ENCODE peak calls at places on chromosomes 4 and X, in five cellular contexts. Y is H1, F is IMR-90, J is mesenchymal stem cell, K is neuronal stem cell. I is an unnamed sample.

GRCh38 chrX:19350831-19351447 is 7.2 kb downstream of the PDHA1 start:
- DNase-seq in J (no peak), Y (no peak), F (no peak), K (no peak), I (no peak)

GRCh38 chr4:38753021-38753806 is 29.6 kb downstream of the TLR10 start:
- DNase-seq in Y (peak), F (peak), J (peak), K (peak), I (peak)

GRCh38 chrX:30863969-30864368 is 25.1 kb downstream of the TAB3 start:
- DNase-seq in F (peak), Y (no peak), K (no peak), J (peak), I (no peak)

GRCh38 chr4:126776361-126776760 is 856.4 kb upstream of the INTU start:
- DNase-seq in J (no peak), Y (no peak), F (no peak), K (no peak), I (no peak)

GRCh38 chrX:49193542-49193964 is 6.4 kb downstream of the SYP start:
- DNase-seq in Y (no peak), J (no peak), F (no peak), K (no peak), I (no peak)

GRCh38 chr4:186203391-186203802 is 12.0 kb downstream of the CYP4V2 start:
- DNase-seq in K (no peak), J (no peak), Y (no peak), F (peak), I (peak)

GRCh38 chr4:73220815-73221214 is 37.8 kb downstream of the ANKRD17 start:
- DNase-seq in F (no peak), K (no peak), Y (no peak), J (no peak), I (no peak)

GRCh38 chrX:13669246-13669689 is 16.3 kb downstream of the TCEANC start:
- DNase-seq in F (peak), Y (no peak), K (no peak), J (peak), I (no peak)

GRCh38 chr4:175560628-175561027 is 251.4 kb downstream of the GPM6A start:
- DNase-seq in K (no peak), J (peak), F (peak), Y (no peak), I (peak)

GRCh38 chr4:182141046-182141445 is 102.2 kb upstream of the TENM3 start:
- DNase-seq in Y (peak), J (no peak), K (peak), F (no peak), I (peak)

GRCh38 chrX:119045884-119046283 is 26.9 kb upstream of the CT47C1 start:
- DNase-seq in K (no peak), Y (no peak), J (no peak), F (no peak), I (no peak)

GRCh38 chrX:68652327-68652930 is 5.0 kb downstream of the STARD8 start:
- DNase-seq in F (peak), J (peak), K (no peak), Y (no peak), I (no peak)

GRCh38 chr4:140187316-140187695 is 33.3 kb upstream of the MAML3 start:
- DNase-seq in K (no peak), Y (no peak), F (peak), J (no peak), I (no peak)

GRCh38 chr4:176548571-176548970 is 228.8 kb downstream of the SPCS3 start:
- DNase-seq in F (peak), K (no peak), Y (no peak), J (peak), I (peak)

GRCh38 chr4:102037566-102037965 is 247.0 kb downstream of the BANK1 start:
- DNase-seq in J (peak), Y (no peak), K (no peak), F (no peak), I (no peak)

GRCh38 chr4:126364290-126364978 is 1049.7 kb downstream of the FAT4 start:
- DNase-seq in K (no peak), F (peak), J (peak), Y (no peak), I (peak)

GRCh38 chr4:158999166-158999682 is 103.7 kb upstream of the RAPGEF2 start:
- DNase-seq in Y (no peak), J (no peak), F (no peak), K (no peak), I (no peak)

GRCh38 chr4:120052840-120053239 is 13.8 kb downstream of the MAD2L1 start:
- DNase-seq in J (peak), F (peak), Y (no peak), K (no peak), I (no peak)

GRCh38 chr4:147755567-147756295 is 23.8 kb downstream of the ARHGAP10 start:
- DNase-seq in J (peak), Y (no peak), F (peak), K (no peak), I (no peak)

GRCh38 chrX:15816886-15817285 is 26.6 kb downstream of the ZRSR2 start:
- DNase-seq in K (no peak), F (no peak), J (peak), Y (no peak), I (peak)

GRCh38 chrX:41381685-41382084 is 47.7 kb downstream of the DDX3X start:
- DNase-seq in K (no peak), F (peak), Y (no peak), J (peak), I (peak)

GRCh38 chr4:35516102-35516501 is 728.2 kb downstream of the ARAP2 start:
- DNase-seq in Y (no peak), K (no peak), F (no peak), J (no peak), I (no peak)

GRCh38 chrX:63436865-63437264 is 85.7 kb upstream of the SPIN4 start:
- DNase-seq in K (no peak), J (no peak), Y (no peak), F (no peak), I (no peak)

GRCh38 chrX:63439580-63439979 is 88.4 kb upstream of the SPIN4 start:
- DNase-seq in K (no peak), Y (no peak), J (no peak), F (no peak), I (no peak)

GRCh38 chrX:63434665-63435064 is 83.5 kb upstream of the SPIN4 start:
- DNase-seq in K (no peak), J (peak), F (peak), Y (no peak), I (peak)

GRCh38 chrX:63430026-63430425 is 78.9 kb upstream of the SPIN4 start:
- DNase-seq in Y (no peak), K (no peak), F (no peak), J (no peak), I (peak)

DNA sequence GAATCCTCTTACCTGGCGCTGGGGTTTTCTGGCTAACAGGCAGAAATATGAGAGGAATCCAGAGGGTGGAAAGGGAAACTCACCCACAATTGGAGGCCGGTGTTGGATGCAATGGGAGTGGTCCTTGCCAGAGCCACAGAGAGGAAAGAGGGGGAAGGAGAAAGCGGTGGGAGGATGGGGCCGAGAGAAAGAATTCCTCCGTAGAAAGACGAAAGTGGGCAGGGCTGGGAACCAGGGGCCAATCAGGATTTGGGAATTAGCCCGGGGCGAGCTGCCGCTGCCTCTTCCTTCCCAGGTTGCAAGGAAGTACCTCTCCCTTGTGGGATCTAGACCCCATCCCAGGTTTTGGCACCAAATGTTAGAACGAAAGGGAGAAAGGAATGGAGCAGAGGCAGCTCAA is 83.1 kb upstream of the SPIN4 start:
- DNase-seq in F (no peak), Y (no peak), J (no peak), K (no peak), I (no peak)
- H3K18ac ChIP-seq in F (no peak), Y (no peak), J (no peak), K (no peak), I (peak)

GRCh38 chr4:123397276-123398150 is 918 bp downstream of the SPRY1 start:
- DNase-seq in K (peak), Y (peak), F (peak), J (peak), I (peak)
- H3K18ac ChIP-seq in K (peak), Y (peak), F (peak), J (peak), I (peak)

GRCh38 chr4:76435689-76436176 is 704 bp downstream of the SHROOM3 start:
- DNase-seq in F (no peak), K (peak), Y (no peak), J (no peak), I (peak)

GRCh38 chr4:76434901-76435688 is at the start of gene SHROOM3:
- DNase-seq in K (peak), J (peak), F (no peak), Y (no peak), I (peak)

GRCh38 chr4:76429636-76430035 is 5.4 kb upstream of the SHROOM3 start:
- DNase-seq in J (no peak), K (no peak), Y (no peak), F (no peak), I (no peak)

GRCh38 chr4:76426272-76426671 is 5.3 kb upstream of the CCDC158 start:
- DNase-seq in J (no peak), Y (no peak), K (no peak), F (no peak), I (peak)

DNA sequence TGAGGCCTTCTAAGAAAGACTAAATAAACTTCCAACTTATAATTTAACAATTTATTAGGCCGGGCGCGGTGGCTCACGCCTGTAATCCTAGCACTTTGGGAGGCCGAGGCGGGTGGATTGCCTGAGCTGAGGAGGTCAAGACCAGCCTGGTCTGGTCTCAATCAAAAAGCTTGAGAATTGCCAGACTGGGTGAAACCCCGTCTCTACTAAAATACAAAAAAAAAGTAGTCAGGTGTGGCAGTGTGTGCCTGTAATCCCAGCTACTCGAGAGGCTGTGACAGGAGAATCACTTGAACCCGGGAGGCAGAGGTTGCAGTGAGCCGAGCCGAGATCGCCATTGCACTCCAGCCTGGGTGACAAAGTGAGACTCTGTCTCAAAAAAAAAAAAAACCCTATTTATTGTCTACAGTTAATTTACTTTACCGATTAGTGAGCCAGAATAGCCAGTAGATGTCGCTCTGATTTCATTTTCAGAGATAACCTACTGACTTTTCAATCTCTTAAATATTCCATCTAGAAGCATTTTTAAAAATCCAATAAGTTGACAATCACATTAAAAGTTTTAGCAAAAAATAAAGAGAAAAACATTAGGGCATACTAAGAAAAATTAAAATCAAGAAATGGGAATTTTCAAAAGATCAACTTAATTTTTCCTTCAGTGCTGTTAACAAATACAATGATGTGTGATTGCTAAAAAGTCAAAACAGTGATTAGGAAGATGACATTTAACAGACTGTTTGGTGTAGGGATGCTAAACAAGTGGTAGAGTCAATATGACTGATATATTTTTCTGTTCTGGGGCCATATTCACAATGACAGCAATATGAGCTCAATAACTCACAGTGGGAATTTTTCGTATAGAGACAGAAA is 4.3 kb upstream of the SHROOM3 start:
- DNase-seq in K (peak), F (peak), Y (no peak), J (peak), I (peak)
- H3K18ac ChIP-seq in K (peak), F (no peak), Y (no peak), J (no peak), I (peak)

GRCh38 chrX:85996555-85996954 is 50.8 kb downstream of the CHM start:
- DNase-seq in Y (no peak), K (no peak), F (no peak), J (no peak), I (peak)

GRCh38 chrX:85998954-85999353 is 48.4 kb downstream of the CHM start:
- DNase-seq in Y (no peak), F (no peak), K (no peak), J (no peak), I (no peak)

GRCh38 chrX:86002076-86002896 is 45.1 kb downstream of the CHM start:
- DNase-seq in J (peak), K (peak), Y (peak), F (peak), I (peak)
- H3K18ac ChIP-seq in J (no peak), K (no peak), Y (no peak), F (no peak), I (peak)

GRCh38 chr4:85474818-85475630 is at the start of gene ARHGAP24:
- DNase-seq in J (peak), Y (peak), K (peak), F (peak), I (peak)
- H3K18ac ChIP-seq in J (peak), Y (peak), K (peak), F (no peak), I (peak)

GRCh38 chrX:44507292-44507691 is 35.4 kb downstream of the FUNDC1 start:
- DNase-seq in J (no peak), Y (no peak), F (no peak), K (no peak), I (no peak)
- H3K18ac ChIP-seq in J (no peak), Y (no peak), F (no peak), K (no peak), I (no peak)